ENCODE peak calls at places on chromosomes 16 and 17, in six cellular contexts. C is stomach, H is spleen, P is breast epithelium, W is ovary, O is body of pancreas. D is an unnamed sample.
A peak's percentile ranks its signal among the peaks of the same experiment; 100 is the strongest.

GRCh38 chr17:38604479-38605229 is 1.1 kb downstream of the SRCIN1 start:
- DNase-seq in C (no peak), H (no peak), P (no peak), W (no peak), O (no peak), D (no peak)

GRCh38 chr16:72530434-72530833 is 358.5 kb upstream of the PMFBP1 start:
- DNase-seq in C (no peak), H (no peak), P (no peak), W (no peak), O (no peak), D (no peak)

GRCh38 chr16:72094266-72094610 is 591 bp downstream of the DHX38 start:
- DNase-seq in C (no peak), H (no peak), P (no peak), W (no peak), O (no peak), D (no peak)

GRCh38 chr16:12210258-12210880 is 233.8 kb downstream of the SNX29 start:
- DNase-seq in C (no peak), H (no peak), P (no peak), W (no peak), O (no peak), D (no peak)

GRCh38 chr16:15950167-15950854 is 895 bp downstream of the ABCC1 start:
- DNase-seq in C (peak; percentile 28), H (no peak), P (no peak), W (peak; percentile 48), O (peak; percentile 20), D (peak; percentile 58)

GRCh38 chr16:81310045-81310644 is 4.6 kb upstream of the GAN start:
- DNase-seq in C (no peak), H (no peak), P (no peak), W (no peak), O (no peak), D (no peak)

GRCh38 chr17:76272541-76273434 is 7.6 kb downstream of the UBALD2 start:
- DNase-seq in C (no peak), H (peak; percentile 84), P (no peak), W (no peak), O (peak; percentile 19), D (peak; percentile 69)

GRCh38 chr17:40445769-40446468 is 2.7 kb downstream of the IGFBP4 start:
- DNase-seq in C (no peak), H (no peak), P (no peak), W (no peak), O (no peak), D (no peak)

GRCh38 chr17:6303664-6304063 is 131.3 kb downstream of the AIPL1 start:
- DNase-seq in C (no peak), H (no peak), P (no peak), W (no peak), O (no peak), D (no peak)

GRCh38 chr16:1706386-1707192 is 594 bp downstream of the MAPK8IP3 start:
- DNase-seq in C (no peak), H (no peak), P (no peak), W (peak; percentile 33), O (no peak), D (no peak)

DNA sequence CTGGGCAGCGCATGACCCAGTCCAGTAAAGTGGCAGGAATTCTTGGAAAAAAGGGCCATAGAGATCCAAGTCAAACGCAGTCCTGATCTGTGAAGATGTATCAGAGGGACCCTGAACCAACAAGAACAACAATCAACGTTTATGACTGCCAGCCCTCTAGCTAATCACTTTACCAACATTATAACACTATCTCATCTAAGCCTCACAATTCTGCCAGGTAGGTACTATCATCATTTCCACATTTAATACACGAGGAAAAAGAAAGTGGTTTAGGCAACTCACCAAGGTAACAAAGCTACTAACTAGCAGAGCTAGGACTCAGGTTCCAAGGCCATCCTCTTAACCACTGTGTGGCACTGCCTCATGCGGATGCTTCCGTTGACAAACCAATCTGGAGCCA is 28.1 kb downstream of the TEX2 start:
- DNase-seq in C (no peak), H (no peak), P (no peak), W (no peak), O (no peak), D (no peak)
- TF ChIP-seq POLR2A in C (no peak), H (no peak), P (no peak), W (no peak), O (no peak), D (no peak)

GRCh38 chr16:66717112-66717675 is 20.7 kb upstream of the CMTM4 start:
- DNase-seq in C (no peak), H (no peak), P (no peak), W (peak; percentile 42), O (no peak), D (no peak)
- H3K4me3 ChIP-seq in C (no peak overlapping the region), H (no peak overlapping the region), P (no peak overlapping the region), W (no peak overlapping the region), O (no peak overlapping the region), D (no peak overlapping the region)

GRCh38 chr17:49001671-49002070 is 4.5 kb downstream of the IGF2BP1 start:
- DNase-seq in C (no peak), H (no peak), P (no peak), W (no peak), O (no peak), D (no peak)

GRCh38 chr17:49002766-49003165 is 5.6 kb downstream of the IGF2BP1 start:
- DNase-seq in C (no peak), H (no peak), P (no peak), W (no peak), O (no peak), D (no peak)

GRCh38 chr17:49002331-49002730 is 5.1 kb downstream of the IGF2BP1 start:
- DNase-seq in C (no peak), H (no peak), P (no peak), W (no peak), O (no peak), D (no peak)

GRCh38 chr17:49005140-49005539 is 8.0 kb downstream of the IGF2BP1 start:
- DNase-seq in C (no peak), H (no peak), P (no peak), W (no peak), O (no peak), D (no peak)

DNA sequence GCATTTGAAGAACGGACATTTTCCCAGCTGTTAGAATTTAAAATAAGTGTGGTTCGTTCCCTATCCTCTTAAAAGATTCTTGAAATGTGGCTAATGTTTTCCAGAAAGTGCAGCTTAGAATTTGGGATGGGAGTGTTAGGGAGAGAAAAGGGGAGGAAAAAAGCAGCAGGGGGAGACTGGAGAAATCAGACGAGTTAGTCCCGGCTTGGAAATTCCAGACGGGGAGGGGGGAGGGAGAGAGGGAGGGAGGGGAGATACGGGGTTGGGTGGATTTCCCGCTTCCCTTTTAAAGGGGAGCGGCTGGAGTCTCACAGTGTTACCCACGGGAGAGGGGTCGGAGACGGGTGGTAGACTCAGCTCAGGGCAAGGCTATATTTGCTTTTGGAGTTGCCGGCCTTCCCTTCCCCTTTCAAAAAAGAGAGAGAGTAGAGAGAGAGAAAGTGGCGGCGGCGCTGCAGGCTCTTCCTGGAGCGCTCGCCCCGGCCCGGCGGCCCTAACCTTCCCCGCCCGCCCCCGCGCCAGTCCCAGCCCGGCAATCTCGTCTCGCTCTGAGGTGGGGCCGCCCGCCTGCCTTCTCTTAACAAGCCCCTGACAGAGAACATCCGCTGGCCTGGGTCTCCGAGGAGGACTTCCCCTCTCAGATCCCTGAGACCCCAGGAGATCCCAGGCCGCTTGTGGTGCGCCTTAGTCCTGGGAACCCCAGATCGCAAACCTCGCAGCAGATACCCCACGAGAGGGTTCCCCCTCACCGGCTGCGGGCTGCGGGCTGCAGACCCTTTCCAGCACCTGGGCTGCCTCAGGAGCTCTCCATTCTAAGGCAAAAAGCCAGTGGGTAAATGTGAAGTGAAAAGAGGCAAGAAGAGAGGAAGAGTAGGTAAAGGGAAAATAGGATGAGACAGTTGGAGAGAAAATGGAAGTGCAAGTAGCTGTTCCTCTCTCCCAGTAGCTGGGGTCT is 6.6 kb downstream of the IGF2BP1 start:
- DNase-seq in C (no peak), H (no peak), P (no peak), W (no peak), O (no peak), D (no peak)
- H3K27me3 ChIP-seq in C (peaks cover 100% of the 10 kb centered on the region), H (peaks cover 12% of the 10 kb centered on the region), P (peaks cover 97% of the 10 kb centered on the region), W (no peaks in the 10 kb centered on the region), O (no peaks in the 10 kb centered on the region), D (peaks cover 44% of the 10 kb centered on the region)

DNA sequence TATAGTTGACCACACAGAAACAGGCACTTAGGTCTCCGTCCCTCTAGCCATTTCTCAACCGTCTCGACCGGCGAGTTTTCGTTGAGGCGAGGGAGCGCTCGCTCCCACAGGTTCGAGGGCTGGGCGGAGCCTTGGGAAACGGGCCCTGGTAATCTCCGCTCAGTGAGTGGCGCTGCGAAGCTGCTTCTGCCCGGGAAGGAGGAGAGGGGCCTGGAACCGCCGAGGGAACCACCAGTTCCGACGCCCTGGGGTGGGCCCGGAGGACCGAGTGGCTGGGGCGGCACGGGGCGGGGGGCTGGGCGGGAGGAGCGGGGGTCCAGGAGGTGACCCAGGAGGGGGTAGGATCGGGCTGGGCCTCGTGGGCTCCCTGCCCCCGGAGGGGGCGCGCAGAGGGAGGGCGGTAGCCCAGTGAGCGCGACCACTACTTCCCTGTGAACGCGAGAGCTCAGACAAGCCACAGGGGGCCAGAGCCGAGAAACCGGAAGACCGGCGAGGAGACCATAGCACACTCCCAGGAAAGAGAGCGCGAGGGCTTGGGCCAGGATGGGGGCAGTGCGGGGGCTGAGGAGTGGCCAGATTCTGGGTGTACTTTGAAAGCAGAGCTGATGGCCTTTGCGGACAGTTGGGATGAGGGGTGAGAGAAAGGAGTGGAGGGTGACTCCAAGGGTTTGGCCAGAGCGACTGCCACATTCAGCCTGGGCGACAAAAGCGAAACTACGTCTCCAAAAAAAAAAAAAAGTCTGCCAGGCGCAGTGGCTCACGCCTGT is 29.9 kb upstream of the ARL4D start:
- DNase-seq in C (peak; percentile 80), H (peak; percentile 93), P (peak; percentile 82), W (peak; percentile 84), O (peak; percentile 89), D (peak; percentile 89)
- TF ChIP-seq POLR2A in C (no peak), H (no peak), P (peak; percentile 37), W (peak; percentile 44), O (peak; percentile 30), D (no peak)

DNA sequence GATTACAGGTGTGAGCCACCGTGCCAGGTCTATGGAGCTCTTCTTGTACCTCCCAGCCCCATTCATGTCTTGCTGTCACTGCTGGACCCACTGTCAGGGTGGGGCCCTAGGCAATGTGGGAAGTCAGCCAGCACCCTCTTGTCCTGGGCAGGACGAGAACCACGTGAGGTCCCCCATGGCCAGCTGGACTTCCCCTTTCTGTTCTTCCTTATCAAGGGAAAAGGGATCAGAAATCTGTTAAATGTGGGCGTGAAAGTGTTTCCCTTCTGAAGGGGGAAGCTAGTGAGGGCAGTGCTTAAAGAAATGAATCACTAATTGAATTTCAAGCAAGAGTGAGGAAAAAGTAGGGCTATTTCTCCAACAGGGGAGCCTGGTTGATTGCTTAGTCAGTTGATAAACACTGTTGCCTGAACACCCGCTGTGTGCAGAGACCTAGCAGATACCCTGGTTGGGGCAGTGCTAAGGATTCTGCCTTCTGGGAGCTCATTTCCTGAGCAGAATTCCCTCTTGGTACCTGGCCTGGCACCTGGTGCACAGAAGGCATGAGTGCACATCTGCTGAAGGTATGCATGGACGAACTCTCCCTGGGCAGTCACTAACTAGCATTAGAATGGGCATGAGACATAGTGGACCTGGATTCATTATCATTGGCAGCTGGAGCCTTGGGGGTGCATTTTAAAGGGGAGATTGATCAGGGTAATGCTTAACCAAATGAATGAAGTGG is 13.0 kb downstream of the ADCY7 start:
- DNase-seq in C (peak; percentile 45), H (peak; percentile 89), P (no peak), W (no peak), O (peak; percentile 79), D (peak; percentile 53)
- H3K4me3 ChIP-seq in C (no peak overlapping the region), H (no peak overlapping the region), P (no peak overlapping the region), W (no peak overlapping the region), O (no peak overlapping the region), D (no peak overlapping the region)

DNA sequence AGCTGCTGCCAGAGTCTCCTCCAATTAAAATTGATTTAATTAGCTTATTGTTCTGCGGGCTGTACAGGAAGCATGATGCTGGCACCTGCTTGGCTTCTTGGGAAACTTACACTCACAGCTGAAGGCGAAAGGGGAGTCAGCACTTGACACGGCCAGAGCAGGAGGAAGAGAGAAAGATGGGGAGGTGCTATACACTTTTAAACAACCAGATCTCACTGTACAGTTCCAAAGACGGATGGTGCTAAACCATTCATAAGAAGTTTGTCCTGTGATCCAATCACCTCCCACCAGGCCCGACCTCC is 1.4 kb upstream of the PRDM7 start:
- DNase-seq in C (no peak), H (no peak), P (no peak), W (no peak), O (no peak), D (no peak)
- H3K27me3 ChIP-seq in C (peaks cover 5% of the 10 kb centered on the region), H (no peaks in the 10 kb centered on the region), P (no peaks in the 10 kb centered on the region), W (no peaks in the 10 kb centered on the region), O (no peaks in the 10 kb centered on the region), D (no peaks in the 10 kb centered on the region)

D was measured in Peyer's patch.